ENCODE peak calls at places on chromosomes 11 and 22, in nine cellular contexts. H is psoas muscle, C is GM23338, Z is Caco-2, N is pancreas, M is AG10803, I is body of pancreas, V is osteoblast, T is K562. P is an unnamed sample.

GRCh38 chr22:19060356-19061009 is 61.7 kb downstream of the DGCR2 start:
- DNase-seq in C (no peak), I (no peak), T (no peak), Z (no peak), V (peak; percentile 90), N (peak; percentile 22), M (no peak), H (no peak), P (peak; percentile 62)

GRCh38 chr11:67267188-67268035 is 1.1 kb downstream of the GRK2 start:
- DNase-seq in Z (no peak), H (peak; percentile 63), I (peak; percentile 72), V (peak; percentile 88), T (peak; percentile 37), N (peak; percentile 72), C (no peak), M (no peak), P (no peak)

GRCh38 chr11:8838248-8838647 is 72.7 kb upstream of the AKIP1 start:
- DNase-seq in I (no peak), Z (no peak), H (no peak), N (no peak), V (no peak), T (no peak), M (peak; percentile 100), C (no peak), P (peak; percentile 95)

GRCh38 chr11:65254724-65255123 is 7.0 kb upstream of the POLA2 start:
- DNase-seq in I (no peak), M (no peak), C (no peak), T (no peak), H (no peak), Z (no peak), N (no peak), V (no peak), P (peak; percentile 25)

GRCh38 chr11:58919980-58920379 is 19.3 kb upstream of the GLYATL1 start:
- DNase-seq in C (no peak), M (no peak), V (no peak), H (no peak), N (no peak), I (no peak), Z (no peak), T (no peak), P (no peak)

GRCh38 chr11:8933931-8934330 is 1.2 kb upstream of the C11orf16 start:
- DNase-seq in Z (no peak), T (no peak), M (no peak), I (no peak), V (no peak), H (no peak), N (no peak), C (peak; percentile 57), P (no peak)

GRCh38 chr11:116990811-116991210 is 107.4 kb downstream of the SIK3 start:
- DNase-seq in Z (no peak), V (no peak), C (no peak), M (no peak), T (no peak), H (no peak), I (no peak), N (no peak), P (no peak)

GRCh38 chr22:46661221-46661851 is 41.1 kb downstream of the GRAMD4 start:
- DNase-seq in H (no peak), C (no peak), T (no peak), Z (no peak), N (no peak), V (peak; percentile 99), M (no peak), I (no peak), P (peak; percentile 79)

GRCh38 chr11:35082322-35083180 is 56.4 kb upstream of the CD44 start:
- DNase-seq in N (peak; percentile 57), Z (peak; percentile 47), I (peak; percentile 74), H (peak; percentile 60), M (peak; percentile 89), T (peak; percentile 83), C (peak; percentile 50), V (peak; percentile 90), P (peak; percentile 81)

GRCh38 chr11:38019072-38019775 is 1421.2 kb upstream of the RAG2 start:
- DNase-seq in V (no peak), H (no peak), Z (no peak), M (no peak), N (no peak), C (peak; percentile 20), T (no peak), I (no peak), P (no peak)

GRCh38 chr22:48934446-48934845 is 893.2 kb downstream of the BRD1 start:
- DNase-seq in C (no peak), V (no peak), H (no peak), Z (no peak), N (no peak), T (no peak), M (no peak), I (no peak), P (no peak)

GRCh38 chr22:42472671-42473070 is 40.5 kb upstream of the NFAM1 start:
- DNase-seq in N (no peak), V (no peak), Z (no peak), T (no peak), M (no peak), I (no peak), C (no peak), H (no peak), P (no peak)

GRCh38 chr11:64058494-64058893 is 22.8 kb downstream of the FLRT1 start:
- DNase-seq in Z (no peak), M (no peak), V (no peak), I (no peak), H (no peak), C (no peak), N (no peak), T (no peak), P (no peak)

GRCh38 chr11:24714601-24715000 is 217.7 kb downstream of the LUZP2 start:
- DNase-seq in H (no peak), C (no peak), V (no peak), M (no peak), I (no peak), Z (no peak), N (no peak), T (no peak), P (no peak)

GRCh38 chr11:11265994-11266606 is 87.0 kb downstream of the CSNK2A3 start:
- DNase-seq in C (peak; percentile 75), M (no peak), N (peak; percentile 53), H (peak; percentile 76), Z (peak; percentile 58), I (peak; percentile 61), V (peak; percentile 88), T (peak; percentile 78), P (peak; percentile 14)

GRCh38 chr11:77087723-77088225 is 14.9 kb upstream of the OMP start:
- DNase-seq in C (no peak), N (no peak), V (peak; percentile 32), M (no peak), T (no peak), I (peak; percentile 3), H (no peak), Z (no peak), P (no peak)

DNA sequence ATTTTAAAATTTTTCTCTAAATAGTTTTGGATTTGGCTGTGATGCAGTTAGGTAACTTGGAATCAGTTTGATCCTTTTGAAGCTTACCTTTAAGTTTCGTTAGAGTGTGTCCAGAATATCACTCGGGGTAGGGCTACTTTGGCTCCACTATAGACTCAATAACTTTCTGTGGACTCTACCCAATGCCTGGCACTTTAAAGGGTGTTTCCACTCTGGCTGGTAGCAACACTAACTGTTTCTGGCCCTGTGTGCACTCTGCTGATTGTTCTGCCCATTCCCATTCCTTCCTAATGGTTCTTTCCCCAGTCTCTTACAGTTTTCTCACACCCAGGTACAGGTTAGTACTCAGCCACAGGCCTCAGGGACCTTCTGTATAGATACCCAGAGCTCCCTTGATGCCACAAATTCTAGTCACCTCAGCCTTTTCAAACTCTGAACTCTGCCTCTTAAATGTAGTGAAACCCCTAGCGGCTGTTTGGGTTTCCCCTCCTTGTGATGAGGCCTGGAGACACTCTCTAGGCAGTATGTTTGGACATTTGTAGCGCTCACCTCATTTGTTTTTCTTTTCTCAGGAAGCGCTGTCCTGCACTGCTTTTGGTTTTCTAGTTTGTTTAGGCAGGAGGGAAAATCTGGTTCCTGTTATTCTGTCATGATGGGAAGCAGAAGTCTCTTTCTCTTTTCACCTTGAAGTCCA is 16.8 kb downstream of the CUL5 start:
- DNase-seq in I (no peak), M (no peak), C (peak; percentile 52), H (no peak), T (no peak), V (no peak), Z (no peak), N (no peak), P (no peak)
- TF ChIP-seq CTCF in I (no peak), M (no peak), C (no peak), H (no peak), T (no peak), V (peak; percentile 7), Z (no peak), N (no peak), P (no peak)

DNA sequence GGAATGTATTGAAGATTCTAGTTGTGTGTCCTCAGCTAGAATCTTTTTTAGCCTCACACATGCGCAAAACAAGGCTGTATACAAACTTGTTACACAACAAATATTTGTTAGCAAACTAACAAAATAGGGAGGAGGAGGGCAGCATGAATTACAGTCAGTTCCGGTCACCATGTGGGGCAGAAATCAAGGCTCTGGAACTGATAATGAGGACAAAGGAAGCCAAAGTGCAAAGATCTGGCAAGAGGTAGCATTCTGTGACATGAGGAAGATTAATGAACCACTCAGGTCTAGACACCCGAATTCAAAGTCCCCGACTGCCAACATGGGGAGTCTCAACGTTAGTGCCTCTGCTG is 1.9 kb downstream of the SUN2 start:
- DNase-seq in C (no peak), H (no peak), M (no peak), Z (no peak), I (no peak), V (no peak), T (no peak), N (no peak), P (no peak)
- H3K4me3 ChIP-seq in C (peak overlapping the region; percentile 77), H (peak overlapping the region; percentile 77), M (peak overlapping the region; percentile 18), Z (no peak overlapping the region), I (no peak overlapping the region), V (peak overlapping the region; percentile 81), T (no peak overlapping the region), N (peak overlapping the region; percentile 83), P (peak overlapping the region; percentile 62)

GRCh38 chr11:112584674-112585073 is 324.0 kb upstream of the PLET1 start:
- DNase-seq in N (no peak), V (no peak), H (no peak), C (peak; percentile 71), I (no peak), M (no peak), T (peak; percentile 7), Z (peak; percentile 71), P (no peak)
- TF ChIP-seq CTCF in N (no peak), V (no peak), H (peak; percentile 8), C (peak; percentile 56), I (no peak), M (peak; percentile 4), T (peak; percentile 29), Z (peak; percentile 69), P (no peak)

DNA sequence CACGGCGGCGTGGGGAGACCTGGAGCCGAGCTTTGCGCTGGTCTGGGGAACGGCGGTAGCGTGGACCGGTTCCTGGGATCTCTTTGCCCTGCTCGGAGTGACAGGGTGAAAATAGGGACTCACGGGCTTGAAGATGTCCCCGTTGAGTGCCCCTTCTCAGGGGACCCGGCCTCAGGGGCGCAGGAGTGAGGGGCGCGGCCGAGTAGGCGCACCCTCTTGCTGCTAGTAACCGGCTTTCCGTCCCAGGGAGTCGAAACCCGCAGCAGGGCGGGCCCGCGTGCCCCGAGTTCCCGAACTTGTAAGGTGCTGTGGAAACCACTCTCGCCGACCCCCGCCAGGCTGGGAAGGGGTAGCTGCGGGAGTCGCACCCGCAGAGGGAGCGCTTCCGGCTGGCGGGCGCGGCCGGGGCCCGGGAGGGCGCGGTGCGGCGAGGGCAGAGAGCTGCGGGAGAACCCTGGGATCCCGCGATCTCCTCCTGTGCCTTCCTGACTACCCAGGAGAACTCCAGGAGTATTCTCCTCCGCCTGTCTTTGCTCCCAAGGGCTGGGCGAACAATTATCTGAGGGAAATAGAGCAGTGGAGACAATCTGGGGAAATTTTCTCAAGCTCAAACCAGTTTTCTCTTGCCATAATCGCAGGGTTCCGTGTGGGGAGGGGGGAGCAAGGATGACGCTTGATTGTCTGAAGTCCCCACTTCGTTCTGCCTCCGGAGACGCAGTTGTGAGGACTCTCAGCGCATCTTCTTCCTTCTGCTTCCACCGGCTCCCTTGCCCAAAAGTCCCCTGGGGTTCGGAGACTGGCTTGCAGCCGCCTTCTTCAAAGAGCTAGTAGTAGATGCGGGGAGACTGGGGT is 673 bp downstream of the NELL1 start:
- DNase-seq in T (no peak), Z (no peak), M (no peak), N (no peak), H (no peak), I (no peak), C (peak; percentile 41), V (peak; percentile 80), P (no peak)
- H3K4me3 ChIP-seq in T (no peak overlapping the region), Z (no peak overlapping the region), M (no peak overlapping the region), N (peak overlapping the region; percentile 11), H (peak overlapping the region; percentile 52), I (no peak overlapping the region), C (peak overlapping the region; percentile 77), V (no peak overlapping the region), P (no peak overlapping the region)

P was measured in fibroblast of mammary gland.